ENCODE peak calls at places on chromosome 9, in nine cellular contexts. M is Panc1, W is transverse colon, H is HepG2, Y is spleen, Q is HCT116, E is stomach, D is K562, V is SK-N-SH. J is an unnamed sample. For H3K36me3, the result is how much of the 10 kb centered on the place peaks cover.

GRCh38 chr9:121286973-121287721 is 19.2 kb downstream of the GSN start:
- DNase-seq in V (no peak), D (peak), H (peak), Q (peak), Y (no peak), M (peak), E (peak), W (peak), J (no peak)

GRCh38 chr9:137166242-137167112 is 3.4 kb downstream of the LRRC26 start:
- DNase-seq in D (no peak), M (no peak), E (no peak), V (peak), Q (no peak), Y (no peak), H (no peak), W (no peak), J (peak)

GRCh38 chr9:94824913-94825619 is 98.6 kb downstream of the AOPEP start:
- DNase-seq in E (no peak), Y (no peak), H (no peak), W (no peak), V (no peak), D (no peak), M (no peak), Q (no peak), J (no peak)

GRCh38 chr9:70566066-70566465 is 151.6 kb upstream of the KLF9 start:
- DNase-seq in Y (no peak), E (no peak), W (no peak), M (no peak), V (no peak), H (no peak), D (no peak), Q (no peak), J (no peak)

GRCh38 chr9:14958989-14959388 is 48.8 kb upstream of the FREM1 start:
- DNase-seq in Q (no peak), M (no peak), E (no peak), V (no peak), H (no peak), D (no peak), W (no peak), Y (no peak), J (no peak)

GRCh38 chr9:137880976-137881530 is 3.5 kb downstream of the CACNA1B start:
- DNase-seq in Y (no peak), E (no peak), M (no peak), H (no peak), Q (no peak), V (no peak), D (no peak), W (no peak), J (no peak)

GRCh38 chr9:117266855-117267497 is 147.9 kb downstream of the ASTN2 start:
- DNase-seq in Y (no peak), H (no peak), V (no peak), D (no peak), E (no peak), Q (no peak), M (no peak), W (no peak), J (no peak)

GRCh38 chr9:123370108-123370507 is 14.1 kb downstream of the CRB2 start:
- DNase-seq in V (no peak), M (no peak), H (no peak), W (no peak), Y (no peak), E (no peak), D (no peak), Q (no peak), J (peak)

GRCh38 chr9:100052375-100052774 is 46.4 kb downstream of the ERP44 start:
- DNase-seq in Q (no peak), D (no peak), M (no peak), V (no peak), Y (no peak), W (no peak), H (no peak), E (no peak), J (no peak)

GRCh38 chr9:120308495-120308894 is 271.5 kb downstream of the CDK5RAP2 start:
- DNase-seq in W (no peak), Y (no peak), V (no peak), M (no peak), Q (no peak), H (no peak), E (no peak), D (no peak), J (no peak)

GRCh38 chr9:5832093-5832542 is 799 bp downstream of the ERMP1 start:
- DNase-seq in M (no peak), D (peak), V (no peak), Q (no peak), H (peak), E (no peak), Y (no peak), W (no peak), J (no peak)

GRCh38 chr9:74500584-74500924 is 3.4 kb downstream of the RORB start:
- DNase-seq in H (no peak), Q (no peak), M (no peak), D (no peak), Y (no peak), W (no peak), V (peak), E (no peak), J (no peak)

GRCh38 chr9:93896093-93896492 is 59.1 kb downstream of the BARX1 start:
- DNase-seq in M (no peak), Y (peak), E (peak), D (no peak), Q (no peak), H (no peak), W (peak), V (peak), J (no peak)

GRCh38 chr9:77648458-77649108 is 461 bp upstream of the GNA14 start:
- DNase-seq in Q (no peak), D (no peak), M (no peak), Y (peak), V (no peak), W (peak), H (no peak), E (peak), J (peak)

GRCh38 chr9:18036364-18036896 is 437.5 kb upstream of the ADAMTSL1 start:
- DNase-seq in M (no peak), D (no peak), W (no peak), V (no peak), H (no peak), Q (no peak), Y (no peak), E (no peak), J (no peak)

GRCh38 chr9:136340356-136341041 is 13.2 kb downstream of the GPSM1 start:
- DNase-seq in W (no peak), V (no peak), E (no peak), M (no peak), H (no peak), Y (no peak), D (no peak), Q (no peak), J (no peak)

GRCh38 chr9:83940590-83941303 is 19.5 kb upstream of the KIF27 start:
- DNase-seq in D (no peak), W (no peak), H (no peak), M (no peak), V (no peak), E (no peak), Q (no peak), Y (no peak), J (no peak)

GRCh38 chr9:133049043-133049442 is 12.7 kb upstream of the CEL start:
- DNase-seq in E (no peak), D (no peak), V (no peak), Q (no peak), Y (no peak), W (no peak), M (no peak), H (no peak), J (no peak)
- H3K36me3 ChIP-seq in E (half or more), D (half or more), V (under half), Q (under half), Y (under half), W (under half), M (under half), H (half or more), J (under half)

DNA sequence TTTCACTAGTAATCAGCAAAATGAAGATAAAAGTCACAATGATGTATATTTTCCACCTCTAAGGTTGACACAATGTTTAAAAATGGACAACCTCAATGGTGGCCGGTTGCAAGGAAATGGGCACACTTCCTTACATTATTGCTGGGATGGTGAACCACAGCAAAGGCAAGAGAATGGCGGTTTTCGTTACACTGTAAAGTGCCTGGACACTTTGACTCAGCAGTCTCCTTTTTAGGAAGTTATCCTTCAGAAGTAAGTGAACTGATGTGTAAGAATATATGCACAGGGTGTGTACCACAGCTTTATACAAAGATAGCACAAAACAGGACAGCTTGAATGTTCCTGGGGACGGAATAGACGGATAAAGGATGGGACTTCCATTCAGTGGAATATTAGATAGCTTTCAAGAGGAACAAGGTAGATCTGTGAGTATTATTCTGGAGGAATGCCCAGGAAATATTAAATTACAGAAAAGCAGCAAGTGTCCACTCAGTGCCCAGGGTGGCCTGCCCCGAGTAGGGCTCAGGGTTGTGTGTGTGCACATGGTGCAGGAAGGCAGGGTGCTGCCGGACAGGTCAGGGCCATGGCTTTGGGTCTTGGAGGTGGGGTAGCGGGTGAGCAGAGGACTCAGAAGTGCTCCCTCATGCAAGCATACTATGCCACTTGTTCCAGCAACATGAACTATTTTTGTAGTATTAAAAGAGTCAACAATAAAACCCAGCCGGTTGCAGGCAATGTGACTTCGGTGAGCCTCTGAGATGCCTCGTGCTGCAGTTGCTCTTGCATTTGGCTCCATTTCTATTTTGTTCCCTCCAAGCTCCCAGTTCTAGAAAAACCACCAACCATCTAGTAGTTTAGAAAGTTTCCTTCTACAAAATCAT is 24.5 kb downstream of the GADD45G start:
- DNase-seq in W (no peak), Y (peak), Q (no peak), H (no peak), D (no peak), E (no peak), V (no peak), M (no peak), J (no peak)
- TF ChIP-seq POLR2AphosphoS5 in W (no peak), Y (no peak), Q (no peak), H (no peak), D (no peak), E (no peak), V (no peak), M (no peak), J (no peak)

DNA sequence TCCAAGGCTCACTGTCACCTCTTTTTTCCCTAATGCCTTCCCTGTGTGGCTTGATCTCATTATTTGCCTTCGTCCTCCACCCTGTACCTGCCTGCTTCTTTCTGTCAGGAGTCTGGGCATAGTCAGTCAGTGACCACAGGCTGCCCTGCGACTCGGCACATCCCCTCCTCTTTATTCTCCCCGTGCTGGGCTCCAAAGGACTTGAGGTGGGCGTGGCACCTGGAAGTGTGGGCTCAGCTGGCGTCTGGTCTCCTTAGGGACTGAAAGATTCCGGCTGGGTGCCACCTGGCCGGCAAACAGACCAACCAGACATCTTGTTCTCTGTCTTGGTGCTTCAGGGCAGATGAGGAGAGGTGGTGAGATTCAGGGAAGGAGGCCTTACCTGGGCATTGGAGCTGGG is 29.6 kb upstream of the PRDM12 start:
- DNase-seq in Y (peak), W (no peak), H (no peak), E (no peak), V (no peak), M (no peak), Q (no peak), D (no peak), J (no peak)
- H3K36me3 ChIP-seq in Y (under half), W (under half), H (half or more), E (half or more), V (under half), M (under half), Q (under half), D (half or more), J (half or more)

GRCh38 chr9:106072421-106072820 is 378.1 kb downstream of the TMEM38B start:
- DNase-seq in W (no peak), H (no peak), M (no peak), Y (no peak), E (no peak), Q (no peak), D (no peak), V (no peak), J (no peak)

GRCh38 chr9:106075568-106075967 is 381.2 kb downstream of the TMEM38B start:
- DNase-seq in W (no peak), H (no peak), Q (no peak), E (no peak), M (no peak), D (no peak), Y (no peak), V (no peak), J (no peak)

GRCh38 chr9:106075991-106076390 is 381.6 kb downstream of the TMEM38B start:
- DNase-seq in E (no peak), V (no peak), W (no peak), Q (no peak), H (no peak), M (no peak), Y (no peak), D (no peak), J (no peak)

GRCh38 chr9:106077731-106078130 is 383.4 kb downstream of the TMEM38B start:
- DNase-seq in V (no peak), M (no peak), E (no peak), W (no peak), Q (no peak), H (no peak), Y (no peak), D (no peak), J (no peak)

DNA sequence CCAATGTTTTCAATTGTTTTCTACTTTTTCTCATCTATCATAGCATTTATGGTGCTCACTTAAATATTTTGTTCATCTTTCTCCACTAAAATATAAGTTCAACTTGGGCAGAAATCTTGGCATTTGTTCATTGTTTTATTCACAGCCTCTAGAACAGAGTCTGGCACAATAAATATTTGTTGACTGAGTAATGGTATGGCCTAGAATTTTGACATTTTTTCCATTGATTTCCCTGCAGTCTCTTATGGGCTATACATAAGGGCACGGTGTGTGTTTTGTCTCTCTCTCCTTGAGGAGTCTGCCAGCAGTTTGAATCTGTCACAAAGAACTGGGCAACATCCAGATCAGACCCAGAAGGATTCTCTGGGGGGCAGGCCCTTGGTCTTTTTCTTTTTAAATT is 379.7 kb downstream of the TMEM38B start:
- DNase-seq in D (no peak), Y (no peak), E (no peak), M (no peak), V (no peak), H (no peak), Q (no peak), W (no peak), J (no peak)
- TF ChIP-seq POLR2AphosphoS5 in D (no peak), Y (no peak), E (no peak), M (no peak), V (no peak), H (no peak), Q (no peak), W (no peak), J (no peak)

GRCh38 chr9:34098307-34098706 is 28.2 kb downstream of the DCAF12 start:
- DNase-seq in D (no peak), M (no peak), Q (no peak), Y (peak), W (no peak), V (no peak), H (no peak), E (no peak), J (no peak)

GRCh38 chr9:34102796-34103195 is 23.7 kb downstream of the DCAF12 start:
- DNase-seq in M (no peak), H (no peak), D (no peak), Q (no peak), V (no peak), Y (peak), W (no peak), E (no peak), J (no peak)

GRCh38 chr9:34096751-34097150 is 29.7 kb downstream of the DCAF12 start:
- DNase-seq in D (no peak), H (no peak), Y (no peak), E (no peak), M (no peak), W (no peak), V (no peak), Q (no peak), J (no peak)

GRCh38 chr9:34093578-34093977 is 32.9 kb downstream of the DCAF12 start:
- DNase-seq in E (no peak), M (no peak), Q (no peak), D (no peak), H (no peak), V (no peak), Y (no peak), W (no peak), J (no peak)

DNA sequence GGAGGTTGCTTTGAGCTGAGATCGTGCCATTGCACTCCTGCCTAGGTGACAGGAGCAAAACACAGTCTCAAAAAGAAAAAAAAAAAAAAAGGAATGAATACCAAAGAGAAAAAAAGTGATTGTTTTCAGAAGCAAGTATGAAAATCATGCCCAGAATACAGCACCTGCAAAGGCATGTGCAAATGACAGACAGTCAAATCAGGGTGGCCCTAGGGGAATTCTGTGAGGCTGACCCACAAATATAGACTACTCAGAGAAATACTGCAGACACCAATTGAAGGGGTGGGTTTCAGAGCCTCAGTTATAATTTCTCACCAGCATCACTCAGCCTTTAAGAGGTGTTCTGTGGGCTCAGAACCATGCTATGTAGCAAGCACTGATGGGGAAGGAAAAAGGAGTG is 28.6 kb downstream of the DCAF12 start:
- DNase-seq in V (no peak), D (no peak), E (no peak), Y (peak), M (no peak), W (no peak), H (no peak), Q (no peak), J (no peak)
- H3K36me3 ChIP-seq in V (under half), D (half or more), E (half or more), Y (under half), M (under half), W (under half), H (half or more), Q (under half), J (under half)

GRCh38 chr9:81032030-81032572 is 657.2 kb downstream of the TLE1 start:
- DNase-seq in Y (no peak), H (peak), Q (no peak), W (no peak), M (no peak), D (no peak), V (no peak), E (no peak), J (no peak)

GRCh38 chr9:81030027-81030426 is 659.3 kb downstream of the TLE1 start:
- DNase-seq in D (no peak), Q (no peak), E (no peak), V (no peak), M (no peak), H (no peak), W (no peak), Y (no peak), J (no peak)

GRCh38 chr9:81031422-81032029 is 657.8 kb downstream of the TLE1 start:
- DNase-seq in V (no peak), H (no peak), Y (no peak), W (no peak), Q (no peak), M (no peak), E (no peak), D (no peak), J (no peak)

GRCh38 chr9:81032831-81033230 is 656.5 kb downstream of the TLE1 start:
- DNase-seq in M (no peak), D (no peak), H (no peak), W (no peak), Q (no peak), E (no peak), Y (no peak), V (no peak), J (no peak)

DNA sequence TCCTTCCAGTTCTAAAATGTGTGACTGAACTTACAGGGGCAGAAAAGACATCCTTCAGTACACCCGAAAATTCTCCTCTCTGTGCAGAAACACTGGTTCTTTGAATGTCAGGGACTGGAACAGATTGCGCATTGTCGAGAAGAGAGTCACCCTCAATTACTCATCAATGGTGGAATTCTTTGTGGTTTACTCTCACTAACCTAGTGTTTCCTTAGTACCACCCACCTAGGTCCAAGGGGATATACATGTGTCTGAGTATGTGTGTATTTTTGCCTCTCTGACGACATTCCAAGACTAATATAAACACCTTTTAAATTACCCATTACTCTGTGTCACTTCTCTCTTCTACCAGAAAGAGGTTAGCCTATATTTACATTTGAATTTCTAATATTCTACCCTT is 660.8 kb downstream of the TLE1 start:
- DNase-seq in Q (peak), W (no peak), E (no peak), H (peak), M (peak), V (no peak), D (no peak), Y (no peak), J (no peak)
- TF ChIP-seq POLR2AphosphoS5 in Q (no peak), W (no peak), E (no peak), H (no peak), M (no peak), V (peak), D (no peak), Y (no peak), J (no peak)

DNA sequence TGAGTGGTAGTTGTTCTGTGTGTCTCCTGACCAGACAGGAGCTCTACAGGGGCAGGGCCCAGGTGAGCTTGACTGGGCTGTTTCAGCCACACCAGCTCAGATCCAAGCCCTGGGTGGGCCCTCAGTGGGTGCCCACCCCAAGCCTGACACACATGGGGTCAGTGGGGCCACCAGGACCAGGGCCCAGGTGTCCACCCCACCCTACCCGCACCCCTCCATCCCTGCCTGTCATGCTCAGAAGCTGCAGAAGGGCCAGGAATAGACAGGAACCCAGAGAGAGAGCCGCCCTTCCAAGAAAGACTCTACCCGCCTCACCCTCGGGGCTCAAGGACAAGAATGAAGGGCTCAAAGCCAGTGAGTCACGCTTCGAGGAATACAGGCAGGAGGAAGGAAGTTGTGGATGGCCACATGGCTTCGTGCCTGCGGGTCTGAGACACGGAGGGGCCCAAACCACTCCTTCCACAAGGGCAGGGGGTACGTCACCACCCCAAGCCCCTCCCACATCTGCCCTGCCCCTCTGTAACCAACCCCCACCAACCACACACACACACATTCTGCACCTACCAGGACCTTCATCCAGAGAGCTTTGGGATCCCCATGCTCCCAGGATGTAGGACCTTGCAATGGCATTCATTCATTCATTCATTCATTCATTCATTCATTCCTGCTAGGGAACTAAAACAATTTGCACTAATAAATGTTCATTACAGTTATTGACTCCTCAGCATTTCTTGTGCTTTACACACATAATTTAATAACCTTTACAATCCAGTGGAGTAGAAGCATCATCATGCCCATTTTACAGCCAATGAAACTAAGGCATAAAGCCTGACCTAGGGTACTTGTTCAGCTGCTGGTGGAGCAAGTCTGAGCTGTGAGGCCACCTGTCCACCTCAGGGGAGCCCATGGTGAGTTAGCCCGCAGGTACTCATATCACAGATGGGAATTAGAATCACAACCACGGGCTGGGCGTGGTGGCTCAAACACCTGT is 56.0 kb upstream of the STXBP1 start:
- DNase-seq in W (peak), Y (no peak), Q (peak), E (peak), D (peak), H (no peak), M (no peak), V (no peak), J (peak)
- H3K36me3 ChIP-seq in W (under half), Y (under half), Q (under half), E (under half), D (half or more), H (under half), M (under half), V (under half), J (under half)